ENCODE peak calls at places on chromosomes 7 and 10, in eight cellular contexts. Y is body of pancreas; E is keratinocyte; S is tibial artery; T is CD8-positive, alpha-beta T cell; G is prostate gland; R is HCT116; W is fibroblast of lung. X is an unnamed sample. For H3K27me3 and H3K4me1, the result is how much of the 10 kb centered on the place peaks cover.

GRCh38 chr7:100516135-100516812 is 22.7 kb upstream of the AGFG2 start:
- DNase-seq in Y (peak), E (no peak), S (peak), T (peak), G (no peak), R (no peak), W (peak), X (peak)

GRCh38 chr10:71974489-71975011 is 10.4 kb downstream of the CHST3 start:
- DNase-seq in Y (no peak), E (peak), S (peak), T (no peak), G (no peak), R (peak), W (peak), X (no peak)

GRCh38 chr10:43943825-43944360 is 295.2 kb upstream of the ZNF32 start:
- DNase-seq in Y (no peak), E (no peak), S (no peak), T (no peak), G (no peak), R (no peak), W (no peak), X (no peak)

GRCh38 chr10:49595713-49596492 is 14.2 kb upstream of the SLC18A3 start:
- DNase-seq in Y (no peak), E (no peak), S (no peak), T (no peak), G (no peak), R (no peak), W (no peak), X (no peak)

GRCh38 chr10:77565590-77566023 is 72.0 kb downstream of the KCNMA1 start:
- DNase-seq in Y (no peak), E (no peak), S (peak), T (no peak), G (no peak), R (no peak), W (no peak), X (no peak)

GRCh38 chr10:33211123-33211878 is 123.2 kb downstream of the NRP1 start:
- DNase-seq in Y (no peak), E (no peak), S (peak), T (no peak), G (no peak), R (no peak), W (peak), X (no peak)

GRCh38 chr10:7258948-7259523 is 151.8 kb downstream of the SFMBT2 start:
- DNase-seq in Y (no peak), E (no peak), S (no peak), T (peak), G (no peak), R (no peak), W (no peak), X (no peak)

GRCh38 chr10:96789571-96790108 is 42.5 kb upstream of the LCOR start:
- DNase-seq in Y (no peak), E (no peak), S (no peak), T (no peak), G (no peak), R (no peak), W (no peak), X (no peak)

GRCh38 chr10:79449181-79450146 is 4.0 kb upstream of the ZCCHC24 start:
- DNase-seq in Y (no peak), E (no peak), S (peak), T (no peak), G (peak), R (no peak), W (no peak), X (no peak)

GRCh38 chr10:68665841-68666240 is 55.2 kb upstream of the CCAR1 start:
- DNase-seq in Y (no peak), E (no peak), S (no peak), T (no peak), G (no peak), R (no peak), W (peak), X (no peak)

GRCh38 chr10:6399241-6399701 is 180.8 kb downstream of the PRKCQ start:
- DNase-seq in Y (peak), E (no peak), S (no peak), T (no peak), G (peak), R (no peak), W (peak), X (peak)

GRCh38 chr10:78972160-78972946 is 96.4 kb upstream of the ZMIZ1 start:
- DNase-seq in Y (peak), E (no peak), S (peak), T (no peak), G (peak), R (peak), W (peak), X (peak)

GRCh38 chr7:155252958-155253501 is 44.6 kb upstream of the INSIG1 start:
- DNase-seq in Y (peak), E (no peak), S (no peak), T (no peak), G (no peak), R (no peak), W (no peak), X (no peak)

GRCh38 chr10:80697926-80698325 is 160.2 kb downstream of the SH2D4B start:
- DNase-seq in Y (no peak), E (no peak), S (no peak), T (no peak), G (no peak), R (no peak), W (no peak), X (no peak)

GRCh38 chr7:139360210-139360947 is 685 bp downstream of the LUC7L2 start:
- DNase-seq in Y (peak), E (peak), S (peak), T (peak), G (peak), R (peak), W (peak), X (peak)

GRCh38 chr10:114987995-114988394 is 50.0 kb downstream of the TRUB1 start:
- DNase-seq in Y (no peak), E (no peak), S (no peak), T (no peak), G (no peak), R (no peak), W (peak), X (no peak)

GRCh38 chr7:130957140-130957513 is 223.1 kb upstream of the KLF14 start:
- DNase-seq in Y (no peak), E (no peak), S (no peak), T (peak), G (no peak), R (no peak), W (no peak), X (no peak)

GRCh38 chr7:18119985-18120384 is 92.3 kb upstream of the PRPS1L1 start:
- DNase-seq in Y (peak), E (no peak), S (no peak), T (no peak), G (no peak), R (peak), W (peak), X (peak)

GRCh38 chr10:113071446-113071845 is 121.4 kb downstream of the TCF7L2 start:
- DNase-seq in Y (peak), E (no peak), S (peak), T (no peak), G (peak), R (no peak), W (no peak), X (peak)

GRCh38 chr7:93442478-93443224 is 131.9 kb downstream of the CALCR start:
- DNase-seq in Y (peak), E (no peak), S (no peak), T (peak), G (no peak), R (peak), W (peak), X (peak)

GRCh38 chr10:132517951-132518521 is 19.6 kb upstream of the INPP5A start:
- DNase-seq in Y (no peak), E (no peak), S (peak), T (no peak), G (no peak), R (no peak), W (no peak), X (no peak)

GRCh38 chr7:31076641-31077310 is 24.7 kb downstream of the ADCYAP1R1 start:
- DNase-seq in Y (no peak), E (no peak), S (peak), T (no peak), G (no peak), R (no peak), W (no peak), X (no peak)

GRCh38 chr7:139231513-139232376 is 708 bp downstream of the UBN2 start:
- DNase-seq in Y (peak), E (no peak), S (peak), T (peak), G (peak), R (no peak), W (no peak), X (peak)

GRCh38 chr10:58712982-58713381 is 200.3 kb downstream of the BICC1 start:
- DNase-seq in Y (no peak), E (no peak), S (no peak), T (no peak), G (no peak), R (peak), W (no peak), X (peak)

GRCh38 chr7:27165655-27166474 is 528 bp upstream of the HOXA9 start:
- DNase-seq in Y (no peak), E (no peak), S (peak), T (no peak), G (peak), R (no peak), W (no peak), X (no peak)

GRCh38 chr10:22475857-22476600 is 130.7 kb downstream of the SPAG6 start:
- DNase-seq in Y (no peak), E (no peak), S (no peak), T (no peak), G (no peak), R (no peak), W (no peak), X (no peak)
- H3K27me3 ChIP-seq in Y (under half), E (half or more), S (under half), T (under half), G (under half), R (under half), W (under half), X (half or more)

GRCh38 chr10:124094419-124094785 is 1.0 kb upstream of the CHST15 start:
- DNase-seq in Y (no peak), E (no peak), S (no peak), T (no peak), G (no peak), R (no peak), W (no peak), X (no peak)
- H3K4me3 ChIP-seq in Y (no peak), E (no peak), S (peak), T (no peak), G (peak), R (peak), W (no peak), X (no peak)

GRCh38 chr10:29627201-29628105 is 7.3 kb downstream of the SVIL start:
- DNase-seq in Y (no peak), E (no peak), S (no peak), T (no peak), G (no peak), R (no peak), W (peak), X (no peak)

GRCh38 chr10:29622382-29622885 is 12.3 kb downstream of the SVIL start:
- DNase-seq in Y (no peak), E (no peak), S (no peak), T (no peak), G (no peak), R (no peak), W (no peak), X (no peak)

GRCh38 chr10:29621161-29621560 is 13.6 kb downstream of the SVIL start:
- DNase-seq in Y (peak), E (no peak), S (peak), T (no peak), G (no peak), R (no peak), W (no peak), X (peak)

GRCh38 chr10:29620112-29620690 is 14.6 kb downstream of the SVIL start:
- DNase-seq in Y (no peak), E (no peak), S (no peak), T (no peak), G (no peak), R (no peak), W (no peak), X (no peak)

DNA sequence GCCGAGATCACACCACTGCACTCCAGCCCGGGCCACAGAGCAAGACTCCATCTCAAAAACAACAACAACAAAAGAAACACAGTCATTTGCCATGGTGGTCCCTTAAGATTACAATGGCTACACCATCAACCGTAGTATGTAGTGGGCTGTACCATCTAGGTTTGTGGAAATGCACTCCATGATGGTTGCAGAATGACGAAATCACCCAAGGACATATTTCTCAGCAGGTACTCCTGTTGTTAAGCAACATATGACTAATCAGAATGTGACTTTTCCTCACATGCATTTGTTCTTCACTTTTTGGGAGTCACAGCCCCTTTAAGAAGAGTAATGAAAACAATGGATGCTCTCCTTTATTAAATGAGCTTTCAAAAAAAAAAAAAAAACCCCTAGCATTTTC is 11.0 kb downstream of the SVIL start:
- DNase-seq in Y (no peak), E (no peak), S (no peak), T (no peak), G (no peak), R (no peak), W (no peak), X (no peak)
- H3K4me1 ChIP-seq in Y (under half), E (under half), S (half or more), T (under half), G (under half), R (under half), W (under half), X (half or more)

GRCh38 chr10:86387221-86387794 is 20.7 kb upstream of the GRID1 start:
- DNase-seq in Y (no peak), E (no peak), S (peak), T (no peak), G (no peak), R (no peak), W (no peak), X (no peak)
- H3K27me3 ChIP-seq in Y (under half), E (under half), S (under half), T (under half), G (under half), R (under half), W (under half), X (under half)

DNA sequence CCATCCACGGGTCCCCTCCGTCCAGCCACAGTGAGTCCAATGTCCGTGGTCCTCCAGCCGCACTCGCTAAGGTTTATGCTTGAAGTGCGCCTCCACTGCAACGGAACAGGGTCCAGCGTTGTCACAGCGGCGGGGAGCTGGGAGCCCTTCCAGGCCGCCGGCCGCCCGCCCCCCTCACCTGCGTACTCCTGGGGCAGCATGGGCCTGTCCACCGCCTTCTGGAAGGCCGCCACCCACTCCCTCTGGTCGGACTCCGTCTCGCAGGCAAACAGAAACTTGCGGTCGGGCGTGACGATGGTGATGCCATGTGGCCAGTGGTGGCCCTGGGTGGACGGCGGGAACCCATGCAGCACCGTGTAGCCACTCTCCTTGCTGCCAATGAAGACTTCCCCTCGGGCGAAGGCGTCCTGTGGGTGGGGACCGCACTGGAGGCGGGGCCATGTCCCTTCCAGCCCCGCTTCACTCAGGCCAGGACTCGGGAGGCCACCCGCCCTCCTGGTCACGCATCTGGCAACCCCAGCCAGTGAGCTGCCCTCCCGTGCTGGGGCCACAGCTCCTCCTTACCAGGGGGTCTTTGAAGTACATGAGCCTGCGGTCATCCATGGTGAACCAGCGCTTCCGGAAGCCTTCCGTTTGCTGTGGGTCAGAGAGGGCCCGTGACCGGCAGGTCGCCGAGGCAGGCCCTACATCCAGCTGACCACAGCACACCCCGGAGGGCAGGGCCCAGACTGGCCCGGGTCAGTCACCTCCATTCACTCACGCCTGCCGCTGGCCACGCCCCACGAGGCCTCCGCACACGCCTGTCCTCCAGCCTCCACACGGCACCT is 22.7 kb downstream of the GET4 start:
- DNase-seq in Y (no peak), E (no peak), S (no peak), T (peak), G (no peak), R (no peak), W (no peak), X (no peak)
- H3K4me3 ChIP-seq in Y (no peak), E (no peak), S (no peak), T (no peak), G (no peak), R (no peak), W (no peak), X (no peak)

GRCh38 chr7:55081854-55082603 is 63.2 kb downstream of the EGFR start:
- DNase-seq in Y (no peak), E (no peak), S (no peak), T (no peak), G (peak), R (no peak), W (peak), X (no peak)

GRCh38 chr7:55083206-55083605 is 64.4 kb downstream of the EGFR start:
- DNase-seq in Y (no peak), E (no peak), S (no peak), T (no peak), G (no peak), R (no peak), W (no peak), X (no peak)

GRCh38 chr7:55078465-55079372 is 59.9 kb downstream of the EGFR start:
- DNase-seq in Y (no peak), E (no peak), S (no peak), T (no peak), G (no peak), R (no peak), W (no peak), X (no peak)

GRCh38 chr7:55080000-55080629 is 61.3 kb downstream of the EGFR start:
- DNase-seq in Y (no peak), E (no peak), S (no peak), T (no peak), G (no peak), R (no peak), W (no peak), X (no peak)

GRCh38 chr7:55081067-55081853 is 62.4 kb downstream of the EGFR start:
- DNase-seq in Y (peak), E (no peak), S (no peak), T (no peak), G (no peak), R (no peak), W (peak), X (peak)
- H3K4me1 ChIP-seq in Y (half or more), E (half or more), S (under half), T (under half), G (under half), R (under half), W (under half), X (under half)

GRCh38 chr7:3564231-3564630 is 263.2 kb downstream of the SDK1 start:
- DNase-seq in Y (no peak), E (no peak), S (no peak), T (no peak), G (no peak), R (no peak), W (no peak), X (no peak)

GRCh38 chr7:3558410-3558809 is 257.4 kb downstream of the SDK1 start:
- DNase-seq in Y (peak), E (no peak), S (no peak), T (no peak), G (no peak), R (no peak), W (peak), X (no peak)

GRCh38 chr7:3560495-3560894 is 259.4 kb downstream of the SDK1 start:
- DNase-seq in Y (peak), E (no peak), S (no peak), T (no peak), G (no peak), R (no peak), W (no peak), X (no peak)

GRCh38 chr7:3559178-3559765 is 258.2 kb downstream of the SDK1 start:
- DNase-seq in Y (peak), E (peak), S (no peak), T (no peak), G (peak), R (no peak), W (peak), X (no peak)

DNA sequence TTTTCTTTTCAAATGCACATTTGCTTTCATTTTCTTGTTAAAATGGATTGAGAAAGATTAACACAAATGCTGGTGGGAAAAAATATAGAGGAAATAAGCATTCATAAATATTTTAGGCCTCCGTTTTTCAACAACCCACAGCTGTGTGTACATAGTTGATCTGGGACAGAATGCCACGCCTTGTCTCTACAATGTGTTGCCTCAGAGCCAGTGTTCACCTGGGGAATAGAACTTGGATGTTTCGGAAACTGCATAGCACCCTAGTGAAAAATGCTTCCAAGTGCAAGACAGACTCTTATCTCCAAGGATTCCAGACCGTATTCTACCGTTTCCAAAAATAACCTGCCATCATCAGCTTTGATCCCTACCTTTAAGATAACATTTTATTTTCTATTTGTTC is 260.9 kb downstream of the SDK1 start:
- DNase-seq in Y (peak), E (no peak), S (no peak), T (no peak), G (no peak), R (no peak), W (no peak), X (no peak)
- H3K27me3 ChIP-seq in Y (under half), E (under half), S (under half), T (under half), G (under half), R (under half), W (under half), X (under half)

GRCh38 chr10:128149267-128149666 is 23.0 kb upstream of the MKI67 start:
- DNase-seq in Y (no peak), E (no peak), S (no peak), T (no peak), G (no peak), R (no peak), W (no peak), X (no peak)
- H3K4me3 ChIP-seq in Y (no peak), E (no peak), S (no peak), T (no peak), G (no peak), R (no peak), W (no peak), X (no peak)

X was measured in cardiac muscle cell.